ENCODE peak calls at places on chromosomes 5 and 9, in seven cellular contexts. K is transverse colon, B is SK-N-SH, L is spleen, P is esophagus muscularis mucosa, V is prostate gland, D is HepG2. I is an unnamed sample.
A peak's percentile ranks its signal among the peaks of the same experiment; 100 is the strongest.

GRCh38 chr5:175902013-175902412 is 30.6 kb downstream of the CPLX2 start:
- DNase-seq in L (no peak), D (no peak), V (no peak), B (no peak), P (no peak), K (no peak), I (no peak)

GRCh38 chr5:137492321-137492720 is 6.8 kb downstream of the SPOCK1 start:
- DNase-seq in B (no peak), L (no peak), D (no peak), V (no peak), K (no peak), P (no peak), I (no peak)

GRCh38 chr5:39014544-39014943 is 59.7 kb downstream of the RICTOR start:
- DNase-seq in K (no peak), V (no peak), B (no peak), D (peak; percentile 6), P (no peak), L (no peak), I (no peak)

GRCh38 chr5:4229414-4229813 is 633.8 kb downstream of the IRX1 start:
- DNase-seq in D (no peak), K (no peak), V (no peak), L (no peak), P (peak; percentile 68), B (no peak), I (no peak)

GRCh38 chr9:1353291-1353690 is 303.1 kb downstream of the DMRT2 start:
- DNase-seq in K (no peak), P (no peak), L (no peak), B (no peak), V (no peak), D (no peak), I (no peak)

GRCh38 chr9:10704720-10705119 is 91.9 kb upstream of the PTPRD start:
- DNase-seq in V (no peak), P (no peak), L (no peak), D (no peak), B (no peak), K (no peak), I (no peak)

GRCh38 chr5:135989686-135990085 is 34.9 kb upstream of the LECT2 start:
- DNase-seq in L (no peak), K (no peak), B (no peak), D (peak; percentile 53), V (no peak), P (peak; percentile 77), I (no peak)

GRCh38 chr5:117088176-117088575 is 513.6 kb upstream of the SEMA6A start:
- DNase-seq in D (no peak), L (no peak), B (no peak), K (no peak), V (no peak), P (no peak), I (no peak)

GRCh38 chr9:99373912-99374311 is 151.8 kb downstream of the SEC61B start:
- DNase-seq in V (no peak), D (no peak), P (no peak), L (no peak), K (no peak), B (no peak), I (no peak)

GRCh38 chr5:153513171-153513570 is 22.7 kb downstream of the GRIA1 start:
- DNase-seq in D (no peak), B (no peak), K (no peak), P (peak; percentile 66), L (no peak), V (no peak), I (no peak)

GRCh38 chr9:76373173-76373771 is 21.0 kb downstream of the RFK start:
- DNase-seq in B (no peak), D (peak; percentile 93), K (peak; percentile 81), V (no peak), P (no peak), L (no peak), I (no peak)

GRCh38 chr5:27048507-27048906 is 10.1 kb upstream of the CDH9 start:
- DNase-seq in D (peak; percentile 35), V (no peak), K (no peak), P (no peak), B (no peak), L (no peak), I (no peak)

GRCh38 chr9:114102484-114102883 is 3.4 kb upstream of the KIF12 start:
- DNase-seq in P (no peak), V (no peak), L (no peak), D (no peak), B (no peak), K (no peak), I (no peak)

GRCh38 chr9:99231708-99232107 is 9.6 kb downstream of the SEC61B start:
- DNase-seq in D (peak; percentile 9), K (no peak), V (no peak), L (no peak), P (peak; percentile 12), B (peak; percentile 38), I (no peak)

GRCh38 chr9:124208571-124208970 is 49.2 kb upstream of the NEK6 start:
- DNase-seq in V (no peak), B (no peak), P (no peak), D (no peak), K (no peak), L (no peak), I (no peak)

GRCh38 chr5:115387816-115388215 is 91.4 kb upstream of the CCDC112 start:
- DNase-seq in B (no peak), L (no peak), V (no peak), P (no peak), K (no peak), D (no peak), I (no peak)

GRCh38 chr9:32703635-32704034 is 68.2 kb upstream of the TAF1L start:
- DNase-seq in P (no peak), K (no peak), V (no peak), D (peak; percentile 5), L (no peak), B (no peak), I (no peak)

GRCh38 chr9:3261484-3261883 is 264.3 kb downstream of the RFX3 start:
- DNase-seq in P (no peak), L (no peak), K (no peak), V (no peak), D (no peak), B (no peak), I (no peak)

GRCh38 chr9:136763649-136764035 is 676 bp downstream of the LCN15 start:
- DNase-seq in K (no peak), B (no peak), L (no peak), P (no peak), V (no peak), D (no peak), I (no peak)

DNA sequence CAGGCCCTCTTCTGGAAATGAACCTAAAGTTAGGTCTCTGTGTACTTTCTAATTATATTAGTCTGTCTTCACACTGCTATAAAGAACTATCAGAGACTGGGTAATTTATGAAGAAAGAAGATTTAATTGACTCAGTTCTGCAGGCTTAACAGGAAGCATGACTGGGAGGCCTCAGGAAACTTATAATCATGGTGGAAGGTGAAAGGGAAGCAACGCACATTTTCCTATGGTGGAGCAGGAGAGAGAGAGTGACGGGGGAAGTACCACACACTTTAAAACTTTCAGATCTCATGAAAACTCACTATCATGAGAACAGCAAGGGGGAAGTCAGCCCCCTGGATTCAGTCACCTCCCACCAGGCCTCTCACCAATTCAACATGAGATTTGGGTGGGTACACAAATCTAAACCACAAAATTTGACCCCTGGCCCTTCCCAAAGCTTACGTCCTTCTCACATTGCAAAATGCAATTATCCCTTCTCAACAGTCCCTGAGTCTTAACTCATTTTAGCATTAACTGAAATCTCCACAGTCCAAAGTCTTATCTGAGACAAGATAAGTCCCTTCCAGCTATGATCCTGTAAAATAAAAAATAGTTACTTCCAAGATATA is 40.7 kb downstream of the TRIP13 start:
- DNase-seq in V (no peak), B (no peak), D (no peak), P (no peak), L (no peak), K (no peak), I (no peak)
- TF ChIP-seq POLR2AphosphoS5 in V (no peak), B (no peak), D (no peak), P (no peak), L (no peak), K (no peak), I (no peak)

DNA sequence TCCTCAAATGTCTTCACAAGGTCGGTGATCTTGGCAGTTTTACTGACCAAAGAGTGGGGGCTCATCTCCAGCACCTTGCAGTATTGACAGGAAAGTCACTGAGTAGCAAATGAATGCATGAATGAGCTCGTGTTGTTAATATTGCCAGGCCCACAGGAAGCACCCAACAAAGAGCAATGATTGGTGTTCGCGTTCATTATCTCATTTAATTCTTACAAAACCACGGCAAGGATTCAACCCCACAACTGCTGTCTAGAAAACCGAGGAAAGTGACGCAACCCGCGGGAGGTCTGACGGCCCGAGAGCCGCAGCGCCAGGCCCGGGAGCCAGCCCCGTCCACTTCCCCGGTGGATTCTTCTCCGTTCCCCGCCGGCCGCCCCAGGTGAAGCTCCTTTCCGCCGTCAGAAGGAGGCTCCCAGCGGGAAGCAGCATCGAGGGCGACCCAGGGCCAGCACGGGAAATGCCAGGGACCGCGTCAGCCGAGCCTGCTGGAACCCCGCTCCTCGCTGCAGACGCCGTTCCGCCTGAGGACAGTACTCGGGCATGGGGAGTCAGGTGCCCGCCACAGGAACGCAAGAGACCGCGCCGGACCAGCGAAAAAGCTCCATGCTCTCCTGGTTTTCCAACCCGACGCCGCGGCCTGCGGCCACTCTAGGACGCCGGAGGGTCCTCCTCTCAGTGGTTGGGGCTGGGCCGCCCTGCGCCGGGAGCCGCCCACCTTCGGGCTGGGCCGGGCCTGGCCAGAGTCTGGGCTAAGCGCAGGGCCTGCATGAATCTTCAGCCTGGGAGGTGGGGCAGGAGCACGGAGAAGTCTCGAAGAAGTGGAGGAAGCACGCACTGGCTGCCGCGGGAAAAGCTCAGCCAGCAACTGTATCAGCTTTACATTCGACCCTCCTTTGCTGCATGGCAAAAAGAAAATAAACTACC is 19.8 kb upstream of the FER start:
- DNase-seq in K (peak; percentile 93), B (peak; percentile 94), L (peak; percentile 95), P (peak; percentile 94), V (peak; percentile 89), D (peak; percentile 59), I (peak; percentile 50)
- TF ChIP-seq POLR2AphosphoS5 in K (peak; percentile 86), B (peak; percentile 91), L (peak; percentile 91), P (peak; percentile 87), V (peak; percentile 87), D (peak; percentile 81), I (peak; percentile 79)

GRCh38 chr5:132254321-132254977 is 3.0 kb upstream of the PDLIM4 start:
- DNase-seq in D (no peak), V (no peak), L (peak; percentile 43), B (no peak), K (peak; percentile 11), P (no peak), I (no peak)
- TF ChIP-seq POLR2AphosphoS5 in D (no peak), V (no peak), L (no peak), B (no peak), K (no peak), P (peak; percentile 65), I (no peak)

GRCh38 chr5:174518512-174518911 is 205.9 kb upstream of the MSX2 start:
- DNase-seq in D (no peak), L (no peak), P (no peak), K (no peak), B (no peak), V (no peak), I (no peak)

GRCh38 chr5:174523311-174524159 is 200.8 kb upstream of the MSX2 start:
- DNase-seq in V (no peak), L (no peak), P (no peak), K (no peak), D (no peak), B (no peak), I (no peak)

GRCh38 chr5:174522641-174523260 is 201.6 kb upstream of the MSX2 start:
- DNase-seq in D (no peak), V (no peak), B (no peak), P (no peak), L (no peak), K (no peak), I (no peak)

GRCh38 chr5:174516741-174517140 is 207.6 kb upstream of the MSX2 start:
- DNase-seq in B (no peak), K (no peak), L (no peak), D (no peak), V (no peak), P (no peak), I (no peak)

GRCh38 chr5:174520420-174521396 is 203.7 kb upstream of the MSX2 start:
- DNase-seq in B (peak; percentile 75), D (peak; percentile 78), V (no peak), L (no peak), P (no peak), K (peak; percentile 10), I (no peak)
- TF ChIP-seq POLR2AphosphoS5 in B (no peak), D (no peak), V (no peak), L (no peak), P (no peak), K (no peak), I (no peak)